ENCODE peak calls at places on chromosomes 1 and 21, in six cellular contexts. One of them, this sample, is unnamed.

GRCh38 chr1:9652379-9653194 is 1.1 kb downstream of the PIK3CD start:
- DNase-seq in H1: no peak
- DNase-seq in testis: no peak
- DNase-seq in tibial artery: no peak
- DNase-seq in stomach: peak; percentile 31
- DNase-seq in aorta: peak; percentile 77
- DNase-seq in this sample: no peak

GRCh38 chr1:207832796-207833195 is 78.1 kb downstream of the CD34 start:
- DNase-seq in testis: no peak
- DNase-seq in tibial artery: no peak
- DNase-seq in stomach: no peak
- DNase-seq in aorta: no peak
- DNase-seq in H1: no peak
- DNase-seq in this sample: no peak

GRCh38 chr1:228107636-228108035 is 1.5 kb downstream of the MRPL55 start:
- DNase-seq in testis: no peak
- DNase-seq in stomach: no peak
- DNase-seq in aorta: peak; percentile 70
- DNase-seq in tibial artery: no peak
- DNase-seq in H1: no peak
- DNase-seq in this sample: no peak

GRCh38 chr1:186102559-186103148 is 272.4 kb downstream of the TPR start:
- DNase-seq in testis: peak; percentile 21
- DNase-seq in H1: no peak
- DNase-seq in aorta: peak; percentile 55
- DNase-seq in tibial artery: peak; percentile 30
- DNase-seq in stomach: no peak
- DNase-seq in this sample: no peak

GRCh38 chr1:2412773-2413494 is 570 bp upstream of the PEX10 start:
- DNase-seq in aorta: no peak
- DNase-seq in H1: no peak
- DNase-seq in testis: no peak
- DNase-seq in stomach: no peak
- DNase-seq in tibial artery: no peak
- DNase-seq in this sample: no peak

GRCh38 chr1:27878787-27879335 is 6.5 kb downstream of the THEMIS2 start:
- DNase-seq in testis: no peak
- DNase-seq in tibial artery: no peak
- DNase-seq in H1: no peak
- DNase-seq in aorta: no peak
- DNase-seq in stomach: no peak
- DNase-seq in this sample: no peak

GRCh38 chr1:234260578-234260977 is 112.7 kb upstream of the COA6 start:
- DNase-seq in aorta: no peak
- DNase-seq in stomach: no peak
- DNase-seq in testis: no peak
- DNase-seq in H1: no peak
- DNase-seq in tibial artery: no peak
- DNase-seq in this sample: no peak

GRCh38 chr1:53502641-53503432 is 43.6 kb downstream of the DMRTB1 start:
- DNase-seq in H1: no peak
- DNase-seq in testis: no peak
- DNase-seq in stomach: no peak
- DNase-seq in aorta: no peak
- DNase-seq in tibial artery: no peak
- DNase-seq in this sample: peak; percentile 79

GRCh38 chr21:45499970-45500575 is 42.2 kb downstream of the SLC19A1 start:
- DNase-seq in tibial artery: no peak
- DNase-seq in testis: no peak
- DNase-seq in stomach: no peak
- DNase-seq in H1: no peak
- DNase-seq in aorta: peak; percentile 55
- DNase-seq in this sample: peak; percentile 4

GRCh38 chr1:181743878-181744312 is 260.6 kb downstream of the CACNA1E start:
- DNase-seq in testis: no peak
- DNase-seq in aorta: peak; percentile 84
- DNase-seq in tibial artery: peak; percentile 55
- DNase-seq in stomach: no peak
- DNase-seq in H1: no peak
- DNase-seq in this sample: no peak

GRCh38 chr1:108896160-108897150 is 19.7 kb downstream of the GPSM2 start:
- DNase-seq in stomach: no peak
- DNase-seq in aorta: no peak
- DNase-seq in tibial artery: peak; percentile 39
- DNase-seq in testis: no peak
- DNase-seq in H1: no peak
- DNase-seq in this sample: no peak

GRCh38 chr21:34513109-34513675 is 1.2 kb upstream of the KCNE1 start:
- DNase-seq in tibial artery: no peak
- DNase-seq in stomach: no peak
- DNase-seq in H1: no peak
- DNase-seq in testis: no peak
- DNase-seq in aorta: no peak
- DNase-seq in this sample: peak; percentile 69

GRCh38 chr1:25786887-25787286 is 13.1 kb upstream of the SELENON start:
- DNase-seq in H1: no peak
- DNase-seq in stomach: no peak
- DNase-seq in aorta: no peak
- DNase-seq in tibial artery: no peak
- DNase-seq in testis: no peak
- DNase-seq in this sample: no peak

GRCh38 chr21:43703068-43703880 is 15.7 kb upstream of the PDXK start:
- DNase-seq in stomach: peak; percentile 80
- DNase-seq in aorta: no peak
- DNase-seq in testis: peak; percentile 79
- DNase-seq in tibial artery: no peak
- DNase-seq in H1: peak; percentile 67
- DNase-seq in this sample: peak; percentile 65

GRCh38 chr1:69568435-69569280 is 936 bp downstream of the LRRC7 start:
- DNase-seq in testis: peak; percentile 15
- DNase-seq in stomach: no peak
- DNase-seq in H1: peak; percentile 51
- DNase-seq in aorta: no peak
- DNase-seq in tibial artery: no peak
- DNase-seq in this sample: no peak

GRCh38 chr1:32684167-32684811 is 18.3 kb downstream of the SYNC start:
- DNase-seq in stomach: peak; percentile 43
- DNase-seq in testis: peak; percentile 72
- DNase-seq in tibial artery: peak; percentile 59
- DNase-seq in H1: no peak
- DNase-seq in aorta: no peak
- DNase-seq in this sample: no peak

GRCh38 chr1:23196627-23197328 is 20.5 kb downstream of the HTR1D start:
- DNase-seq in H1: no peak
- DNase-seq in stomach: no peak
- DNase-seq in aorta: no peak
- DNase-seq in testis: no peak
- DNase-seq in tibial artery: no peak
- DNase-seq in this sample: no peak

GRCh38 chr1:8055973-8056372 is 29.9 kb upstream of the ERRFI1 start:
- DNase-seq in tibial artery: no peak
- DNase-seq in testis: no peak
- DNase-seq in aorta: no peak
- DNase-seq in stomach: no peak
- DNase-seq in H1: no peak
- DNase-seq in this sample: no peak

GRCh38 chr21:20737227-20737626 is 261.0 kb upstream of the NCAM2 start:
- DNase-seq in tibial artery: no peak
- DNase-seq in H1: no peak
- DNase-seq in testis: no peak
- DNase-seq in aorta: no peak
- DNase-seq in stomach: no peak
- DNase-seq in this sample: no peak

GRCh38 chr1:204345425-204345824 is 14.3 kb downstream of the PLEKHA6 start:
- DNase-seq in H1: no peak
- DNase-seq in tibial artery: no peak
- DNase-seq in testis: no peak
- DNase-seq in aorta: no peak
- DNase-seq in stomach: no peak
- DNase-seq in this sample: peak; percentile 86

GRCh38 chr1:35554261-35555211 is 2.7 kb downstream of the KIAA0319L start:
- DNase-seq in aorta: no peak
- DNase-seq in H1: no peak
- DNase-seq in tibial artery: no peak
- DNase-seq in stomach: peak; percentile 75
- DNase-seq in testis: no peak
- DNase-seq in this sample: no peak

GRCh38 chr1:215005078-215005477 is 77.5 kb upstream of the KCNK2 start:
- DNase-seq in tibial artery: no peak
- DNase-seq in H1: no peak
- DNase-seq in aorta: no peak
- DNase-seq in stomach: peak; percentile 27
- DNase-seq in testis: no peak
- DNase-seq in this sample: no peak

GRCh38 chr1:220135755-220136154 is 41.8 kb downstream of the IARS2 start:
- DNase-seq in aorta: no peak
- DNase-seq in tibial artery: no peak
- DNase-seq in stomach: no peak
- DNase-seq in testis: no peak
- DNase-seq in H1: no peak
- DNase-seq in this sample: no peak
- H3K36me3 ChIP-seq in aorta: no peaks in the 10 kb centered on the region
- H3K36me3 ChIP-seq in tibial artery: peaks cover 28% of the 10 kb centered on the region
- H3K36me3 ChIP-seq in stomach: peaks cover 30% of the 10 kb centered on the region
- H3K36me3 ChIP-seq in testis: no peaks in the 10 kb centered on the region
- H3K36me3 ChIP-seq in H1: peaks cover 38% of the 10 kb centered on the region
- H3K36me3 ChIP-seq in this sample: peaks cover 53% of the 10 kb centered on the region

DNA sequence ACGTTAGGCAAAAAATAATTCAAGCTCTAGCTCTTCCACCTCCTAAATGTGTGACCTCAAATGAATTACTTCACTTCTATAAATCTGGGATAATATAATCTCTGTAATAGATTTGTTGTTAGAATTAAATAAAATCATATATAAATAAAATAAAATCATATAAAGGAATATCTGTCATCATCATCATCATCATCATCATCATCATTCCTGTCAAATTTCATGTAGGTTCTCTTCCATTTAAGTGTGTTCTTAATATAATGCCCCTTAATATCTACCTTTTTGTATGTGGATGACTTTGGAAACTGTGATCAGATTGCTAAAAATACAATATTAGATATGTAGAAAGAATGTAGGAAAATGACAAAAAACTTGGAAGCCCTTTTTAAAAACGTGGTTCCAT is 621.0 kb downstream of the ADGRL2 start:
- DNase-seq in aorta: no peak
- DNase-seq in stomach: no peak
- DNase-seq in testis: no peak
- DNase-seq in H1: no peak
- DNase-seq in tibial artery: no peak
- DNase-seq in this sample: no peak
- H3K9me3 ChIP-seq in aorta: no peaks in the 10 kb centered on the region
- H3K9me3 ChIP-seq in stomach: no peaks in the 10 kb centered on the region
- H3K9me3 ChIP-seq in testis: no peaks in the 10 kb centered on the region
- H3K9me3 ChIP-seq in H1: no peaks in the 10 kb centered on the region
- H3K9me3 ChIP-seq in tibial artery: no peaks in the 10 kb centered on the region
- H3K9me3 ChIP-seq in this sample: no peaks in the 10 kb centered on the region

DNA sequence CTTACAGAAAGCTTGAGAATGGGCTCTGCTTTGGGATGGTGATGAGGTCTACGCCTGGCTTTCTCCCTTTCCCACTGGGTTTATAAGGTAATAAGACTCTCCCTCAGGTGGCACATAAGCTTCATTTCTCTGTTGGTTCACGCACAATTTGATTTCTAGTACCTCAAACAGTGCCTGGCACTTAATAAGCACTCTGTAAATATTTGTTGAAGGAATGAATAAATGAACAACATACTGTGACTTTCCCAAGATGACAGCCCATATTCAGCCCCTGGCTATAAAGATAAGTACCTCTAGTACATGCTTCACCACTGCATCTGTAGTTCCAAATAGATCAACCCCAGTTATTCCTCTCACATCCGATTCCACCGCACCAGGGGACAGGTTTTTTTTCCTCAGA is 17.8 kb downstream of the COPA start:
- DNase-seq in H1: no peak
- DNase-seq in testis: no peak
- DNase-seq in aorta: no peak
- DNase-seq in stomach: no peak
- DNase-seq in tibial artery: no peak
- DNase-seq in this sample: no peak
- H3K36me3 ChIP-seq in H1: peaks cover 38% of the 10 kb centered on the region
- H3K36me3 ChIP-seq in testis: no peaks in the 10 kb centered on the region
- H3K36me3 ChIP-seq in aorta: peaks cover 14% of the 10 kb centered on the region
- H3K36me3 ChIP-seq in stomach: peaks cover 67% of the 10 kb centered on the region
- H3K36me3 ChIP-seq in tibial artery: peaks cover 75% of the 10 kb centered on the region
- H3K36me3 ChIP-seq in this sample: peaks cover 90% of the 10 kb centered on the region

GRCh38 chr1:43035821-43036456 is 77.3 kb upstream of the SLC2A1 start:
- DNase-seq in stomach: no peak
- DNase-seq in H1: peak; percentile 50
- DNase-seq in testis: no peak
- DNase-seq in aorta: no peak
- DNase-seq in tibial artery: no peak
- DNase-seq in this sample: no peak
- H3K9me3 ChIP-seq in stomach: no peaks in the 10 kb centered on the region
- H3K9me3 ChIP-seq in H1: no peaks in the 10 kb centered on the region
- H3K9me3 ChIP-seq in testis: no peaks in the 10 kb centered on the region
- H3K9me3 ChIP-seq in aorta: no peaks in the 10 kb centered on the region
- H3K9me3 ChIP-seq in tibial artery: no peaks in the 10 kb centered on the region
- H3K9me3 ChIP-seq in this sample: no peaks in the 10 kb centered on the region

GRCh38 chr1:55129194-55129728 is 85.9 kb downstream of the USP24 start:
- DNase-seq in tibial artery: peak; percentile 66
- DNase-seq in stomach: no peak
- DNase-seq in H1: no peak
- DNase-seq in testis: no peak
- DNase-seq in aorta: no peak
- DNase-seq in this sample: no peak
- H3K36me3 ChIP-seq in tibial artery: peaks cover 68% of the 10 kb centered on the region
- H3K36me3 ChIP-seq in stomach: peaks cover 53% of the 10 kb centered on the region
- H3K36me3 ChIP-seq in H1: peaks cover 57% of the 10 kb centered on the region
- H3K36me3 ChIP-seq in testis: no peaks in the 10 kb centered on the region
- H3K36me3 ChIP-seq in aorta: peaks cover 9% of the 10 kb centered on the region
- H3K36me3 ChIP-seq in this sample: peaks cover 79% of the 10 kb centered on the region

GRCh38 chr1:247933989-247934388 is 9.3 kb downstream of the OR2AJ1 start:
- DNase-seq in stomach: no peak
- DNase-seq in testis: no peak
- DNase-seq in tibial artery: no peak
- DNase-seq in aorta: no peak
- DNase-seq in H1: no peak
- DNase-seq in this sample: no peak

GRCh38 chr1:247936415-247936814 is 11.7 kb downstream of the OR2AJ1 start:
- DNase-seq in testis: no peak
- DNase-seq in H1: no peak
- DNase-seq in aorta: peak; percentile 62
- DNase-seq in tibial artery: no peak
- DNase-seq in stomach: no peak
- DNase-seq in this sample: no peak

DNA sequence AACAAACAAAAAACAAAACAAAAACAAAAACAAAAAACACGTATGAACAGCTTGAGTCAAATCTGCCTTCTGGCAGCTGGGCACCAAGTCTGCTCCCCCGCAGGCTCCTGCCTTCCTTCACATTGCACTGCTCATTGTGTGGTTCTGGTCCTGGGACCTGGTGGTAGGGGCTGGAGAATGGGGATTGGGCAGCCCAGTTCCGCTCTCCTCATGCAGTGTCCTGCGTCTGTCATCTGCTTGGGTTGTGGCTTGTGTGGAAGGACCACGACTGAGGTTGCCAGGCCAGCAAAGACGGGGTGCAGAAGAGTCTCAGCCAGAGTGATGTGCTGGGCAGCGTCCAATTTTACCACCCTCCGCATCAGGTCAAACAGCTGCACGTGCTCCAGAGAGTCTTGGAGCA is 11.1 kb downstream of the OR2AJ1 start:
- DNase-seq in aorta: peak; percentile 62
- DNase-seq in H1: no peak
- DNase-seq in tibial artery: no peak
- DNase-seq in stomach: no peak
- DNase-seq in testis: no peak
- DNase-seq in this sample: no peak
- H3K9me3 ChIP-seq in aorta: peaks cover 4% of the 10 kb centered on the region
- H3K9me3 ChIP-seq in H1: peaks cover 59% of the 10 kb centered on the region
- H3K9me3 ChIP-seq in tibial artery: no peaks in the 10 kb centered on the region
- H3K9me3 ChIP-seq in stomach: peaks cover 19% of the 10 kb centered on the region
- H3K9me3 ChIP-seq in testis: no peaks in the 10 kb centered on the region
- H3K9me3 ChIP-seq in this sample: peaks cover 6% of the 10 kb centered on the region